ENCODE peak calls at places on chromosomes 11 and 22, in five cellular contexts. O is HepG2, C is GM12878, G is H1, T is NT2/D1. R is an unnamed sample.

GRCh38 chr22:44705022-44705297 is 3.0 kb downstream of the PRR5 start:
- DNase-seq in O (no peak), G (no peak), T (no peak), C (no peak), R (no peak)

GRCh38 chr11:16397355-16397754 is 41.0 kb upstream of the SOX6 start:
- DNase-seq in C (no peak), G (no peak), T (no peak), O (no peak), R (no peak)

GRCh38 chr11:64305075-64305690 is at the start of gene ESRRA:
- DNase-seq in T (peak), C (peak), O (peak), G (peak), R (peak)

GRCh38 chr22:44719586-44720368 is 17.8 kb downstream of the PRR5 start:
- DNase-seq in G (no peak), C (no peak), T (no peak), O (no peak), R (no peak)

GRCh38 chr11:75946531-75947530 is 131.8 kb downstream of the UVRAG start:
- DNase-seq in O (no peak), G (no peak), T (no peak), C (no peak), R (no peak)

GRCh38 chr11:48081151-48082010 is 101.0 kb downstream of the PTPRJ start:
- DNase-seq in O (no peak), G (no peak), C (no peak), T (no peak), R (no peak)

GRCh38 chr11:48001438-48002021 is 21.2 kb downstream of the PTPRJ start:
- DNase-seq in T (no peak), O (no peak), G (no peak), C (no peak), R (no peak)

GRCh38 chr11:13692172-13692571 is 23.7 kb downstream of the FAR1 start:
- DNase-seq in C (no peak), G (no peak), O (no peak), T (no peak), R (no peak)

GRCh38 chr22:27274770-27275449 is 526.6 kb downstream of the MN1 start:
- DNase-seq in C (no peak), G (no peak), T (no peak), O (no peak), R (no peak)

GRCh38 chr11:101456812-101457211 is 127.0 kb downstream of the TRPC6 start:
- DNase-seq in O (no peak), T (no peak), G (no peak), C (no peak), R (no peak)

GRCh38 chr11:68146704-68147474 is 25.7 kb upstream of the CHKA start:
- DNase-seq in C (no peak), G (no peak), T (no peak), O (peak), R (peak)

GRCh38 chr11:44877908-44878459 is 72.7 kb downstream of the TP53I11 start:
- DNase-seq in O (no peak), G (no peak), C (no peak), T (no peak), R (no peak)

GRCh38 chr11:114377612-114378267 is 22.6 kb downstream of the C11orf71 start:
- DNase-seq in O (no peak), C (no peak), G (no peak), T (peak), R (no peak)

GRCh38 chr11:64164392-64165312 is 1.3 kb downstream of the MACROD1 start:
- DNase-seq in T (no peak), O (peak), C (no peak), G (no peak), R (no peak)

GRCh38 chr22:27295605-27296004 is 506.0 kb downstream of the MN1 start:
- DNase-seq in T (no peak), C (no peak), O (no peak), G (no peak), R (no peak)

GRCh38 chr11:95339554-95339953 is 108.6 kb upstream of the SESN3 start:
- DNase-seq in G (no peak), O (no peak), C (no peak), T (no peak), R (no peak)

GRCh38 chr11:61004037-61004641 is 32.7 kb downstream of the CD6 start:
- DNase-seq in O (no peak), C (no peak), G (no peak), T (no peak), R (no peak)

GRCh38 chr11:73178092-73178539 is 36.0 kb upstream of the FCHSD2 start:
- DNase-seq in C (peak), O (peak), T (peak), G (peak), R (peak)

GRCh38 chr11:45232341-45233080 is 53.6 kb downstream of the SYT13 start:
- DNase-seq in T (no peak), C (no peak), O (no peak), G (no peak), R (no peak)

GRCh38 chr22:48836673-48837340 is 990.9 kb downstream of the BRD1 start:
- DNase-seq in T (no peak), O (no peak), G (no peak), C (no peak), R (no peak)

GRCh38 chr11:112225753-112226061 is 521 bp upstream of the PTS start:
- DNase-seq in G (no peak), O (no peak), C (no peak), T (no peak), R (no peak)

GRCh38 chr11:112227471-112227870 is 1.2 kb downstream of the PTS start:
- DNase-seq in G (no peak), T (no peak), C (no peak), O (no peak), R (no peak)

GRCh38 chr11:112226062-112226921 is at the start of gene PTS:
- DNase-seq in O (peak), G (peak), T (peak), C (peak), R (peak)

GRCh38 chr11:112228706-112229105 is 2.5 kb downstream of the PTS start:
- DNase-seq in O (no peak), C (no peak), T (no peak), G (no peak), R (no peak)

GRCh38 chr11:112227002-112227401 is 774 bp downstream of the PTS start:
- DNase-seq in G (no peak), T (no peak), C (no peak), O (no peak), R (peak)
- TF ChIP-seq SUZ12 in G (no peak), T (no peak), C (no peak), O (no peak), R (no peak)

DNA sequence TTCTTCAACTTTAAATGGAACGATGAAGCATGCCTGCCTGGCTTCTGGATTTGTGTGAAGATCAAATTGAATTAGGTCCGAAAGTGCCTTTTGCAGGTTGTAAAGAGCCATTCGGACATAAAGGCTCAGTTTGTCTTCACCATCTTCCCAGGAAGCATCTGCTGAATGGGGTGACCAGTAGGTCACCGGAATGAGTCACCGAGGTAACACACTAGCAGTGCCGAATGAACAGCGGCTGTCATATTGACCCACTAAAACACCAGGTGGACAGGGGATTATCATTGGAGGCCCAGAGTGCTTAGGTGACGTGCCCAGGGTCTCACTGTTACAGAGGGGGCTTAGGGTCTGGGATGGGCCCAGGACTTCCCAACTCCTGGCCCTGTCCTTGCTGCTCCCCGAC is 43.1 kb upstream of the MYH9 start:
- DNase-seq in O (peak), T (no peak), G (no peak), C (no peak), R (no peak)
- TF ChIP-seq SUZ12 in O (no peak), T (no peak), G (no peak), C (no peak), R (no peak)

GRCh38 chr11:128725630-128726461 is 32.0 kb downstream of the FLI1 start:
- DNase-seq in O (no peak), T (no peak), G (no peak), C (peak), R (no peak)
- TF ChIP-seq SUZ12 in O (no peak), T (no peak), G (no peak), C (no peak), R (no peak)

DNA sequence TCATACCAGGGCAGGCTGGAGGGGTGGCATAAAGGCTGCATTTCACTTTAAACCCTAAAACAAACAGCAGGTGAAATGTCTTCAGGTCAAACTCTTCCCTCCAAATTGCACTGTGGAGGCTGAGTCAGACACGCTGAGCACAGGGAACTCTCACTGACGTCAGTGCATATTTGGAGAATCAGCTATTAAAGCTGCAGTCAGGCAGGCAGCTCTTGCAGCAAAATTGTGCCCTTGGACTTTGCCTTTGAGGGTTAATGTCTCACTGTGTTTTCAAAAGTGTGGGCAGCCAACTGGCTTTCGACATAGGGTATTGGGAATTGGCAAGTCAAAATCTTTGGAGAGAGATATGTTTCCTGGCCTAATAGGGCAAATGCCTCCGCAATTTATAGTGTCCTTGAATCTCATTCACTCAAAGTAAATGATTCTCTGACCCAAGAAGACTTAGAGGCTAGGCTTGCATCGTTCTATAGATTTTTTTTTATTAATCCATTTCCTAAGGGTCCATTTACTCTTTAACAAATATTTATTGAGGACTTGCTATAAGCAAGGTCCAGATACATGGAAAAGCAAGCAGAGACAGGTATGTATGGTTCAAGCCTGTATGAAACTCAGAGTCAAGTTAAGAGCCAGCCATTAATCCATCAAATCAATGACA is 27.7 kb upstream of the SMCO4 start:
- DNase-seq in T (no peak), C (no peak), O (peak), G (no peak), R (peak)
- TF ChIP-seq SUZ12 in T (no peak), C (no peak), O (no peak), G (no peak), R (no peak)

GRCh38 chr22:40263191-40263590 is 83.1 kb upstream of the ADSL start:
- DNase-seq in O (no peak), T (no peak), C (no peak), G (no peak), R (no peak)
- TF ChIP-seq SUZ12 in O (no peak), T (no peak), C (no peak), G (no peak), R (no peak)

GRCh38 chr11:70029831-70030811 is 48.0 kb upstream of the ANO1 start:
- DNase-seq in G (no peak), O (no peak), C (no peak), T (no peak), R (no peak)
- TF ChIP-seq SUZ12 in G (no peak), O (no peak), C (no peak), T (no peak), R (no peak)